ENCODE peak calls at places on chromosomes 7 and 10, in six cellular contexts. A is body of pancreas, J is IMR-90, O is heart left ventricle, S is stomach, X is HCT116. E is an unnamed sample.

GRCh38 chr7:32564542-32564941 is 69.3 kb downstream of the AVL9 start:
- DNase-seq in A (no peak), J (peak), O (no peak), S (no peak), X (no peak), E (no peak)

GRCh38 chr10:113736576-113736975 is 14.9 kb upstream of the PLEKHS1 start:
- DNase-seq in A (no peak), J (no peak), O (no peak), S (no peak), X (no peak), E (no peak)

GRCh38 chr10:34954142-34954541 is 136.0 kb downstream of the CUL2 start:
- DNase-seq in A (peak), J (no peak), O (no peak), S (peak), X (no peak), E (no peak)

GRCh38 chr7:2892571-2892970 is 48.5 kb upstream of the GNA12 start:
- DNase-seq in A (no peak), J (no peak), O (no peak), S (no peak), X (no peak), E (no peak)

GRCh38 chr7:123675092-123675473 is 19.4 kb downstream of the LMOD2 start:
- DNase-seq in A (no peak), J (peak), O (no peak), S (no peak), X (no peak), E (no peak)

GRCh38 chr10:24463683-24464426 is 254.9 kb downstream of the KIAA1217 start:
- DNase-seq in A (no peak), J (peak), O (no peak), S (peak), X (no peak), E (no peak)

GRCh38 chr7:86930554-86931307 is 128.7 kb downstream of the ELAPOR2 start:
- DNase-seq in A (no peak), J (no peak), O (no peak), S (no peak), X (no peak), E (no peak)

GRCh38 chr7:115300228-115300870 is 378.5 kb downstream of the MDFIC start:
- DNase-seq in A (no peak), J (peak), O (no peak), S (no peak), X (no peak), E (no peak)

GRCh38 chr7:82335927-82336326 is 107.7 kb downstream of the CACNA2D1 start:
- DNase-seq in A (peak), J (peak), O (no peak), S (no peak), X (no peak), E (peak)

GRCh38 chr10:72292223-72292691 is 18.5 kb downstream of the DDIT4 start:
- DNase-seq in A (peak), J (no peak), O (no peak), S (peak), X (peak), E (no peak)

GRCh38 chr10:72298774-72299519 is 25.2 kb downstream of the DDIT4 start:
- DNase-seq in A (no peak), J (no peak), O (no peak), S (no peak), X (no peak), E (no peak)

GRCh38 chr10:72297968-72298773 is 24.4 kb downstream of the DDIT4 start:
- DNase-seq in A (peak), J (peak), O (peak), S (peak), X (peak), E (peak)

GRCh38 chr10:72295330-72295910 is 21.7 kb downstream of the DDIT4 start:
- DNase-seq in A (no peak), J (no peak), O (no peak), S (no peak), X (no peak), E (no peak)

GRCh38 chr10:72297281-72297967 is 23.7 kb downstream of the DDIT4 start:
- DNase-seq in A (peak), J (peak), O (peak), S (peak), X (no peak), E (peak)
- TF ChIP-seq POLR2A in A (peak), J (no peak), O (peak), S (no peak), X (no peak), E (peak)

GRCh38 chr10:50623299-50624153 is at the start of gene SGMS1:
- DNase-seq in A (peak), J (peak), O (peak), S (peak), X (peak), E (peak)

GRCh38 chr10:50620899-50621298 is 2.9 kb downstream of the SGMS1 start:
- DNase-seq in A (no peak), J (no peak), O (no peak), S (no peak), X (no peak), E (no peak)

GRCh38 chr10:50621981-50622496 is 1.7 kb downstream of the SGMS1 start:
- DNase-seq in A (peak), J (peak), O (peak), S (peak), X (peak), E (peak)

GRCh38 chr10:50624154-50624865 is 554 bp upstream of the SGMS1 start:
- DNase-seq in A (peak), J (peak), O (peak), S (peak), X (peak), E (peak)

GRCh38 chr10:50622497-50623298 is 1.1 kb downstream of the SGMS1 start:
- DNase-seq in A (peak), J (peak), O (peak), S (peak), X (no peak), E (peak)
- TF ChIP-seq POLR2A in A (peak), J (no peak), O (no peak), S (no peak), X (no peak), E (no peak)

GRCh38 chr7:23158546-23158945 is 23.3 kb upstream of the NUP42 start:
- DNase-seq in A (no peak), J (no peak), O (no peak), S (no peak), X (no peak), E (no peak)

GRCh38 chr7:23161502-23161901 is 20.3 kb upstream of the NUP42 start:
- DNase-seq in A (no peak), J (no peak), O (no peak), S (no peak), X (no peak), E (peak)

GRCh38 chr7:23157679-23158078 is 24.2 kb upstream of the NUP42 start:
- DNase-seq in A (no peak), J (no peak), O (no peak), S (no peak), X (no peak), E (no peak)
- TF ChIP-seq POLR2A in A (no peak), J (no peak), O (no peak), S (no peak), X (no peak), E (no peak)

DNA sequence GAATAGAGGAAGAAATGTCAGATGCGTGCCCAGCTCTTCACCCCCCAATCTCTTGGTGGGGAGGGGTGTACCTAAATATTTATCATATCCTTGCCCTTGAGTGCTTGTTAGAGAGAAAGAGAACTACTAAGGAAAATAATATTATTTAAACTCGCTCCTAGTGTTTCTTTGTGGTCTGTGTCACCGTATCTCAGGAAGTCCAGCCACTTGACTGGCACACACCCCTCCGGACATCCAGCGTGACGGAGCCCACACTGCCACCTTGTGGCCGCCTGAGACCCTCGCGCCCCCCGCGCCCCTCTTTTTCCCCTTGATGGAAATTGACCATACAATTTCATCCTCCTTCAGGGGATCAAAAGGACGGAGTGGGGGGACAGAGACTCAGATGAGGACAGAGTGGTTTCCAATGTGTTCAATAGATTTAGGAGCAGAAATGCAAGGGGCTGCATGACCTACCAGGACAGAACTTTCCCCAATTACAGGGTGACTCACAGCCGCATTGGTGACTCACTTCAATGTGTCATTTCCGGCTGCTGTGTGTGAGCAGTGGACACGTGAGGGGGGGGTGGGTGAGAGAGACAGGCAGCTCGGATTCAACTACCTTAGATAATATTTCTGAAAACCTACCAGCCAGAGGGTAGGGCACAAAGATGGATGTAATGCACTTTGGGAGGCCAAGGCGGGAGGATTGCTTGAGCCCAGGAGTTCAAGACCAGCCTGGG is 11.4 kb downstream of the SERPINE1 start:
- DNase-seq in A (peak), J (peak), O (peak), S (peak), X (peak), E (peak)
- TF ChIP-seq POLR2A in A (no peak), J (peak), O (no peak), S (no peak), X (no peak), E (peak)

DNA sequence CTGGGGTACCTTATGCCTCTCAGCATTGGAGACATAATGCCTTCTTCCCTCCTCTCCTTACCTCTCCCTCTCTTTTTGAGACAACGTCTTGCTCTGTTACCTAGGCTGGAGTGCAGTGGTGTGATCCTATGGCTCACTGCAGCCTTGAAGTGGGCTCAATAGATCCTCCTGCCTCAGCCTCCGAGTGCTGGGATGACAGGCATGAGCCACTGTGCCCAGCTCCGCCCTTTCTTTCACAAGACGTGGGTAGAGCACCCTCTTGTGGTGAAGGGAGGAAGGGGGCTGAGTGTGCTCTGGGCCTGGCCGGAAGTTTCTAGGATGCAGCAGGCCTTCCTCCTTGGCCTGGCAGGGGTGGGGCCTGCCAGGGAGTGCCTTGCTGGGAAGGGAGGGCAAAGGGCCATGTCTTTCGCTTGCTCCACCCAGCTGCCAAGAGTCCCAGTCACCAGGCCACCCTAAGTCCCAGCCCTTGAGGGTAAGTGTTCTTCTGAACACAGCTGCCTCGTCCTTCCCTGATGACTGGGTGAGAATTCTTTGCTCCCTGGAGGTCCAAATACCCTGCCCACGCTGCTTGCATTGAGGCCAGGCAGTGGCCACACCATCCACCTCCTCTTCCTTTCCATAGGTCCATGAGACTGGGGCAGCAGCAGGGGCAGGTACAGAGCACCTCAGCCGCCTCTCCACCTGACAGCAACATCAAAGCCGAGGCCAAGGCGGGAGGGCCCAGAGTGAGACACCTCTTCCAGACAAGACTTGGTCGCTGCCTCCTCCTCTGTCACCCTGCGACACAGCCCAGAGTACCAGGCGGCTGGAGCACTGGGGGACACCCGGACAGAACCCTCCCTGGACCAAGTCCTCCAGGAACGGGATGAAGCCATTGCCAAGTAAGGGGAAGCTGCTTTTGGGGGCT is 3.7 kb downstream of the ABHD11 start:
- DNase-seq in A (peak), J (peak), O (peak), S (peak), X (peak), E (peak)
- TF ChIP-seq POLR2A in A (peak), J (no peak), O (peak), S (no peak), X (peak), E (peak)

E was measured in erythroblast.